ENCODE peak calls at places on chromosomes 11 and 22, in five cellular contexts. H is thoracic aorta, F is mucosa of descending colon, R is progenitor cell of endocrine pancreas, N is AG04450. S is an unnamed sample.

GRCh38 chr11:120424970-120425332 is 86.6 kb upstream of the GRIK4 start:
- DNase-seq in H (no peak), N (no peak), R (no peak), F (no peak), S (no peak)

GRCh38 chr11:125514336-125515101 is 18.5 kb upstream of the FEZ1 start:
- DNase-seq in H (no peak), F (peak), N (no peak), R (no peak), S (peak)

GRCh38 chr11:108278546-108278945 is 55.7 kb downstream of the ATM start:
- DNase-seq in N (no peak), F (no peak), H (no peak), R (no peak), S (no peak)

GRCh38 chr11:64665381-64665780 is 57.6 kb downstream of the NRXN2 start:
- DNase-seq in F (peak), N (no peak), H (no peak), R (no peak), S (no peak)

GRCh38 chr22:20973634-20974286 is 6.7 kb downstream of the AIFM3 start:
- DNase-seq in F (no peak), H (no peak), R (no peak), N (no peak), S (no peak)

GRCh38 chr11:6438979-6439571 is 1.7 kb downstream of the HPX start:
- DNase-seq in H (no peak), F (no peak), N (no peak), R (peak), S (peak)

GRCh38 chr11:79329561-79329960 is 111.3 kb downstream of the TENM4 start:
- DNase-seq in F (no peak), R (no peak), H (no peak), N (no peak), S (no peak)

GRCh38 chr11:57458410-57459111 is 1.8 kb upstream of the RTN4RL2 start:
- DNase-seq in H (no peak), R (peak), N (no peak), F (peak), S (peak)

GRCh38 chr11:16898274-16898985 is 115.8 kb downstream of the PLEKHA7 start:
- DNase-seq in R (no peak), N (no peak), F (no peak), H (no peak), S (no peak)

GRCh38 chr11:26974068-26974790 is 19.7 kb upstream of the FIBIN start:
- DNase-seq in N (peak), H (no peak), F (no peak), R (no peak), S (no peak)

GRCh38 chr22:46761539-46762237 is 762 bp upstream of the TBC1D22A start:
- DNase-seq in R (no peak), F (no peak), N (no peak), H (no peak), S (peak)

GRCh38 chr22:23632178-23632577 is at the start of gene DRICH1:
- DNase-seq in R (no peak), N (no peak), H (no peak), F (no peak), S (peak)

GRCh38 chr11:29336727-29337212 is 680.1 kb downstream of the KCNA4 start:
- DNase-seq in F (no peak), H (no peak), R (no peak), N (no peak), S (no peak)

GRCh38 chr11:99687320-99687719 is 666.6 kb downstream of the CNTN5 start:
- DNase-seq in F (no peak), R (no peak), N (no peak), H (no peak), S (no peak)

GRCh38 chr11:67252831-67253239 is 13.4 kb upstream of the GRK2 start:
- DNase-seq in R (no peak), N (no peak), F (no peak), H (no peak), S (peak)
- TF ChIP-seq CTCF in R (peak), N (peak), F (no peak), H (no peak), S (peak)

DNA sequence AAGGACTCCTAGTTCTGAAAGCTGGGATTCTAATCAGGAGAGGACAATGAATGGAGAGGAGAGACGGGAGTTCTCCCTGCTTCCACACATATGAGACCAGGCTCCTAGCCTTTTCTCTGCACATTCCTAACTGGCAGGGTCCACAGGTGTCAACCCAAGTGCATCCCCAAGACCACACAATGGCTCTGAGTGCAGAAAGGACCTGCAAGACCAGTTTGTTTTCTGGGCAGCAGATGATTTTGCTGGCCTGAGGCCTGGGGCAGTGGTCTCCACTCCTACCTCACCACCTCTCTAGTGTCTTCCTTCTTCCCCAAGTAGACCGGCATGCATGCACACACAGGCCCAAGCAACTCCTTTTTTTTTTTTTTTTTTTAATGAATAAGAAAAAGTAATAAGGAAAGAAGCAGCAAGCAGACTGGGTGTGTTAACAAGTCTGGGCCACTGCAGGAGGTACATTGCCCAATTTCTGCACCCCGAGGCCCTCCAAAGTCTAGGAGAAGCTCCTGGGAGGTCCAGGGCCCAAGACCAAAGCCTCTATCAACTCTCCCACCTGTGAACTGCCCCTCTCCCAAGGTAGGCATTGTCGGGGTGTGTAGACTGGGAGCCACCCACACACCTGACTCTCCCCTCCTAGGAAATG is 1.2 kb upstream of the TSKU start:
- DNase-seq in H (no peak), N (no peak), F (no peak), R (no peak), S (no peak)
- TF ChIP-seq CTCF in H (no peak), N (no peak), F (no peak), R (no peak), S (no peak)

GRCh38 chr11:69718147-69718546 is 14.3 kb upstream of the FGF19 start:
- DNase-seq in R (peak), H (no peak), F (no peak), N (no peak), S (peak)
- TF ChIP-seq CTCF in R (peak), H (no peak), F (no peak), N (peak), S (peak)

GRCh38 chr11:131418214-131418613 is 47.8 kb downstream of the NTM start:
- DNase-seq in N (no peak), R (no peak), H (no peak), F (no peak), S (no peak)
- TF ChIP-seq CTCF in N (no peak), R (no peak), H (no peak), F (no peak), S (no peak)